ENCODE peak calls at places on chromosomes 5 and 9, in five cellular contexts. N is WTC11, Y is NCI-H345, D is dorsolateral prefrontal cortex, F is nucleus accumbens. M is an unnamed sample.

GRCh38 chr5:54964405-54964804 is 21.0 kb downstream of the ESM1 start:
- DNase-seq in N (no peak), Y (no peak), D (no peak), F (no peak), M (no peak)

GRCh38 chr5:131794596-131794995 is 2.2 kb downstream of the FNIP1 start:
- DNase-seq in Y (no peak), N (no peak), F (no peak), D (no peak), M (no peak)

GRCh38 chr5:178271726-178272479 is 39.3 kb upstream of the PHYKPL start:
- DNase-seq in F (no peak), Y (no peak), N (no peak), D (no peak), M (no peak)

GRCh38 chr9:38271666-38272241 is 120.7 kb upstream of the ALDH1B1 start:
- DNase-seq in Y (no peak), N (no peak), F (no peak), D (no peak), M (no peak)

GRCh38 chr9:34256987-34257585 is 72.0 kb downstream of the KIF24 start:
- DNase-seq in D (no peak), Y (no peak), F (no peak), N (no peak), M (no peak)

GRCh38 chr5:37837101-37838032 is 2.5 kb downstream of the GDNF start:
- DNase-seq in N (peak; percentile 74), F (peak; percentile 61), Y (peak; percentile 38), D (peak; percentile 78), M (no peak)

GRCh38 chr9:98326402-98327248 is 71.2 kb upstream of the TBC1D2 start:
- DNase-seq in F (no peak), Y (no peak), N (no peak), D (no peak), M (no peak)

GRCh38 chr5:149001154-149001553 is 61.7 kb downstream of the SH3TC2 start:
- DNase-seq in F (no peak), Y (no peak), N (no peak), D (no peak), M (no peak)

GRCh38 chr5:148425808-148426207 is 42.0 kb downstream of the FBXO38 start:
- DNase-seq in F (no peak), Y (no peak), D (no peak), N (no peak), M (no peak)

GRCh38 chr9:113875917-113876805 is at the start of gene ZNF618:
- DNase-seq in F (no peak), N (peak; percentile 38), D (peak; percentile 25), Y (peak; percentile 37), M (peak; percentile 28)

GRCh38 chr9:76394896-76395244 is 644 bp upstream of the RFK start:
- DNase-seq in Y (peak; percentile 69), D (peak; percentile 24), N (peak; percentile 33), F (peak; percentile 70), M (peak; percentile 71)

GRCh38 chr5:165321912-165322311 is 1816.5 kb downstream of the MAT2B start:
- DNase-seq in F (no peak), Y (no peak), D (no peak), N (no peak), M (no peak)

GRCh38 chr5:83924171-83924570 is 203.5 kb upstream of the HAPLN1 start:
- DNase-seq in D (no peak), N (no peak), Y (no peak), F (no peak), M (no peak)

GRCh38 chr5:122429545-122430327 is 117.7 kb downstream of the SNCAIP start:
- DNase-seq in D (no peak), Y (peak; percentile 52), F (no peak), N (peak; percentile 33), M (no peak)

GRCh38 chr9:96566401-96567202 is 53.0 kb downstream of the CDC14B start:
- DNase-seq in N (peak; percentile 86), F (peak; percentile 69), Y (peak; percentile 19), D (peak; percentile 79), M (peak; percentile 41)

GRCh38 chr9:86876797-86877196 is 70.5 kb downstream of the GAS1 start:
- DNase-seq in Y (no peak), D (no peak), F (no peak), N (no peak), M (no peak)

GRCh38 chr5:178351221-178351825 is 118.7 kb upstream of the PHYKPL start:
- DNase-seq in F (no peak), N (no peak), Y (no peak), D (no peak), M (no peak)

GRCh38 chr5:75648712-75649111 is 37.5 kb downstream of the ANKDD1B start:
- DNase-seq in D (no peak), N (no peak), Y (no peak), F (no peak), M (no peak)

GRCh38 chr5:108481355-108481931 is 99.5 kb upstream of the FBXL17 start:
- DNase-seq in F (no peak), N (no peak), D (no peak), Y (peak; percentile 2), M (peak; percentile 47)

GRCh38 chr5:116990010-116990409 is 415.4 kb upstream of the SEMA6A start:
- DNase-seq in F (peak; percentile 26), N (no peak), D (no peak), Y (no peak), M (no peak)

GRCh38 chr5:119341452-119342349 is 14.1 kb upstream of the TNFAIP8 start:
- DNase-seq in D (no peak), N (no peak), Y (no peak), F (no peak), M (no peak)

GRCh38 chr9:21326526-21327139 is 8.6 kb downstream of the KLHL9 start:
- DNase-seq in F (no peak), D (no peak), Y (peak; percentile 48), N (no peak), M (no peak)

GRCh38 chr5:76999451-76999850 is 30.8 kb upstream of the AGGF1 start:
- DNase-seq in F (no peak), Y (no peak), D (no peak), N (no peak), M (no peak)

GRCh38 chr5:73496984-73497457 is 1.2 kb upstream of the BTF3 start:
- DNase-seq in F (no peak), D (no peak), Y (peak; percentile 72), N (no peak), M (peak; percentile 79)